ENCODE peak calls at places on chromosomes 13 and 19, in six cellular contexts. L, A, J, V, D and W are unnamed samples. For H3K4me1, the result is how much of the 10 kb centered on the place peaks cover.

GRCh38 chr13:101751488-101751887 is 299.0 kb downstream of the ITGBL1 start:
- DNase-seq in L (no peak), A (no peak), J (no peak), V (no peak), D (no peak), W (peak)

GRCh38 chr19:29771708-29772415 is 39.9 kb upstream of the CCNE1 start:
- DNase-seq in L (peak), A (no peak), J (peak), V (peak), D (peak), W (peak)

GRCh38 chr19:38044267-38045111 is 137.5 kb downstream of the SIPA1L3 start:
- DNase-seq in L (no peak), A (no peak), J (no peak), V (no peak), D (no peak), W (no peak)

GRCh38 chr13:95697052-95697680 is 20.2 kb downstream of the DNAJC3 start:
- DNase-seq in L (no peak), A (no peak), J (no peak), V (no peak), D (no peak), W (no peak)

GRCh38 chr13:29081036-29081435 is 260.9 kb downstream of the MTUS2 start:
- DNase-seq in L (no peak), A (peak), J (no peak), V (no peak), D (no peak), W (no peak)

GRCh38 chr13:62293081-62293480 is 877.4 kb upstream of the PCDH20 start:
- DNase-seq in L (no peak), A (no peak), J (no peak), V (no peak), D (no peak), W (no peak)

GRCh38 chr13:96052655-96053002 is 572 bp downstream of the UGGT2 start:
- DNase-seq in L (peak), A (peak), J (no peak), V (peak), D (peak), W (no peak)

GRCh38 chr19:36081385-36081784 is 26.7 kb downstream of the WDR62 start:
- DNase-seq in L (no peak), A (no peak), J (no peak), V (no peak), D (no peak), W (no peak)

GRCh38 chr13:28564030-28564429 is 69.1 kb upstream of the FLT1 start:
- DNase-seq in L (no peak), A (no peak), J (no peak), V (no peak), D (no peak), W (no peak)

GRCh38 chr19:3981373-3981735 is 3.9 kb downstream of the EEF2 start:
- DNase-seq in L (no peak), A (no peak), J (no peak), V (no peak), D (no peak), W (no peak)

GRCh38 chr13:41767801-41768200 is 193.1 kb downstream of the VWA8 start:
- DNase-seq in L (no peak), A (no peak), J (no peak), V (no peak), D (no peak), W (no peak)

GRCh38 chr13:101767096-101767495 is 314.6 kb downstream of the ITGBL1 start:
- DNase-seq in L (no peak), A (no peak), J (no peak), V (no peak), D (no peak), W (no peak)

GRCh38 chr13:50636007-50636704 is 207.3 kb downstream of the DLEU7 start:
- DNase-seq in L (peak), A (no peak), J (peak), V (no peak), D (no peak), W (peak)

GRCh38 chr19:46606019-46606418 is 4.9 kb downstream of the CALM3 start:
- DNase-seq in L (peak), A (no peak), J (no peak), V (no peak), D (no peak), W (no peak)

GRCh38 chr13:23504188-23504587 is 66.0 kb upstream of the TNFRSF19 start:
- DNase-seq in L (no peak), A (no peak), J (no peak), V (no peak), D (no peak), W (no peak)

GRCh38 chr19:19004144-19004543 is 29.2 kb downstream of the SUGP2 start:
- DNase-seq in L (no peak), A (no peak), J (no peak), V (no peak), D (no peak), W (no peak)

GRCh38 chr13:24618219-24618955 is 61.8 kb upstream of the ATP12A start:
- DNase-seq in L (no peak), A (peak), J (no peak), V (no peak), D (no peak), W (no peak)

GRCh38 chr19:29211562-29212416 is 1.2 kb downstream of the UQCRFS1 start:
- DNase-seq in L (peak), A (no peak), J (no peak), V (no peak), D (peak), W (no peak)

GRCh38 chr13:80465321-80465720 is 124.4 kb upstream of the SPRY2 start:
- DNase-seq in L (no peak), A (no peak), J (no peak), V (no peak), D (no peak), W (no peak)

GRCh38 chr13:110103026-110103425 is 203.9 kb downstream of the COL4A1 start:
- DNase-seq in L (no peak), A (no peak), J (no peak), V (no peak), D (no peak), W (no peak)

GRCh38 chr19:45218887-45219780 is 26.1 kb downstream of the EXOC3L2 start:
- DNase-seq in L (peak), A (no peak), J (no peak), V (no peak), D (no peak), W (no peak)

GRCh38 chr13:113942591-113943103 is 31.2 kb downstream of the C13orf46 start:
- DNase-seq in L (no peak), A (no peak), J (no peak), V (no peak), D (no peak), W (no peak)

GRCh38 chr19:16338470-16339360 is 14.1 kb downstream of the KLF2 start:
- DNase-seq in L (no peak), A (peak), J (no peak), V (peak), D (peak), W (no peak)

GRCh38 chr13:112586334-112586733 is 1.6 kb downstream of the TUBGCP3 start:
- DNase-seq in L (no peak), A (no peak), J (no peak), V (no peak), D (no peak), W (no peak)

GRCh38 chr19:41804327-41804726 is 7.9 kb downstream of the CEACAM3 start:
- DNase-seq in L (no peak), A (no peak), J (no peak), V (no peak), D (no peak), W (no peak)

GRCh38 chr13:44303681-44304432 is 69.8 kb upstream of the SERP2 start:
- DNase-seq in L (no peak), A (no peak), J (no peak), V (no peak), D (no peak), W (no peak)

GRCh38 chr19:53158119-53158656 is 665 bp downstream of the ZNF347 start:
- DNase-seq in L (peak), A (no peak), J (no peak), V (no peak), D (no peak), W (peak)

GRCh38 chr13:49580980-49581680 is 4.2 kb downstream of the RCBTB1 start:
- DNase-seq in L (no peak), A (no peak), J (no peak), V (no peak), D (no peak), W (no peak)

GRCh38 chr19:39223703-39224279 is 19.7 kb upstream of the SYCN start:
- DNase-seq in L (peak), A (no peak), J (no peak), V (no peak), D (no peak), W (no peak)

GRCh38 chr19:53977429-53977990 is 13.9 kb upstream of the CACNG6 start:
- DNase-seq in L (peak), A (no peak), J (no peak), V (peak), D (peak), W (peak)

GRCh38 chr13:111335263-111335662 is 14.8 kb downstream of the TEX29 start:
- DNase-seq in L (no peak), A (no peak), J (no peak), V (no peak), D (no peak), W (no peak)

GRCh38 chr13:48318714-48319457 is 15.3 kb downstream of the RB1 start:
- DNase-seq in L (no peak), A (no peak), J (no peak), V (no peak), D (no peak), W (no peak)

GRCh38 chr13:35143123-35143522 is 201.1 kb downstream of the NBEA start:
- DNase-seq in L (no peak), A (no peak), J (no peak), V (no peak), D (no peak), W (no peak)

GRCh38 chr19:18205180-18205915 is 1.5 kb upstream of the RAB3A start:
- DNase-seq in L (peak), A (no peak), J (no peak), V (no peak), D (no peak), W (no peak)

GRCh38 chr13:20525144-20525600 is 485 bp downstream of the CRYL1 start:
- DNase-seq in L (peak), A (no peak), J (no peak), V (no peak), D (peak), W (no peak)

GRCh38 chr13:99310382-99311031 is 3.3 kb upstream of the GPR183 start:
- DNase-seq in L (no peak), A (no peak), J (no peak), V (no peak), D (no peak), W (no peak)

GRCh38 chr13:34779171-34779570 is 162.9 kb upstream of the NBEA start:
- DNase-seq in L (no peak), A (no peak), J (no peak), V (no peak), D (no peak), W (no peak)

GRCh38 chr19:3722443-3723109 is 14.4 kb downstream of the TJP3 start:
- DNase-seq in L (peak), A (no peak), J (no peak), V (no peak), D (no peak), W (no peak)

GRCh38 chr13:106407338-106407737 is 128.1 kb downstream of the EFNB2 start:
- DNase-seq in L (no peak), A (no peak), J (no peak), V (no peak), D (no peak), W (no peak)

GRCh38 chr19:1401138-1401888 is at the start of gene GAMT:
- DNase-seq in L (peak), A (no peak), J (no peak), V (no peak), D (no peak), W (no peak)

GRCh38 chr19:1400281-1401137 is 833 bp downstream of the GAMT start:
- DNase-seq in L (peak), A (no peak), J (no peak), V (no peak), D (peak), W (no peak)

GRCh38 chr19:1402411-1403070 is 1.2 kb upstream of the GAMT start:
- DNase-seq in L (no peak), A (no peak), J (no peak), V (no peak), D (no peak), W (no peak)

GRCh38 chr19:1399745-1400144 is 1.6 kb downstream of the GAMT start:
- DNase-seq in L (no peak), A (no peak), J (no peak), V (no peak), D (no peak), W (no peak)

DNA sequence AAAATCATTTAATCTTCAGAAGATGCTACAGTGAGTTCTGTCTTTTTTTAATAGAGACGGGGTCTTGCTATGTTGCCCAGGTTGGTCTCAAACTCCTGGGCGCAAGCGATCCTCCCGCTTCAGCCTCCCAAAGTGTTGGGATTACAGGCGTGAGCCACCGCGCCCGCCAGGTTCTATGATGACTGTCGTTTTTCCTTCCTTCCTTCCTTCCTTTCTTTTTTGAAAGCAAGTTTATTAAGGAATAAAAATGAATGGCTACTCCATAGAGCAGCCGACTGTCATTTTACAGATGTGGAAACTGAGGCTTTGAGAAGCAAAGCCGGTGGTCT is 511 bp upstream of the GAMT start:
- DNase-seq in L (no peak), A (no peak), J (no peak), V (no peak), D (no peak), W (no peak)
- H3K9ac ChIP-seq in L (peak), A (no peak), J (no peak), V (peak), D (peak), W (peak)

DNA sequence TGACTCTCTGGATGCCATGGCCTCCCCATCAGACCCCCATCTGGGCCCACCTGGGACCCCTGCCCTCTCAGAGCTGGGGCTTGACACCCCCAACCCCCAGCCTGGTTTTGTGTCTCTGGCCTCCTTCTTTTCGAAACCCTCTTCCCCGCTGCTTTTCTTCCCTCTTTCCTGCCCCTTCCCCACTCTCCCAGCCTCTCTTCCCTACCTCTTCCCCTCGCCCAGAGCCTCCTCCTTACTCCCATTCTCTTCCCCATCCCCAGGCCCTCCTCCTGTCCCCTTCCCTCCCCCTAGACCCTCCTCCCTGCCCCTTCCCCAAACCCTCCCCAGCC is 2.1 kb downstream of the TNFSF9 start:
- DNase-seq in L (peak), A (no peak), J (no peak), V (no peak), D (no peak), W (no peak)
- H3K4me1 ChIP-seq in L (half or more), A (under half), J (under half), V (under half), D (half or more), W (under half)

GRCh38 chr13:91647361-91647970 is 249.0 kb downstream of the GPC5 start:
- DNase-seq in L (peak), A (no peak), J (peak), V (no peak), D (peak), W (peak)
- TF ChIP-seq ZNF274 in L (no peak), A (no peak), J (no peak), V (no peak), D (no peak), W (no peak)

DNA sequence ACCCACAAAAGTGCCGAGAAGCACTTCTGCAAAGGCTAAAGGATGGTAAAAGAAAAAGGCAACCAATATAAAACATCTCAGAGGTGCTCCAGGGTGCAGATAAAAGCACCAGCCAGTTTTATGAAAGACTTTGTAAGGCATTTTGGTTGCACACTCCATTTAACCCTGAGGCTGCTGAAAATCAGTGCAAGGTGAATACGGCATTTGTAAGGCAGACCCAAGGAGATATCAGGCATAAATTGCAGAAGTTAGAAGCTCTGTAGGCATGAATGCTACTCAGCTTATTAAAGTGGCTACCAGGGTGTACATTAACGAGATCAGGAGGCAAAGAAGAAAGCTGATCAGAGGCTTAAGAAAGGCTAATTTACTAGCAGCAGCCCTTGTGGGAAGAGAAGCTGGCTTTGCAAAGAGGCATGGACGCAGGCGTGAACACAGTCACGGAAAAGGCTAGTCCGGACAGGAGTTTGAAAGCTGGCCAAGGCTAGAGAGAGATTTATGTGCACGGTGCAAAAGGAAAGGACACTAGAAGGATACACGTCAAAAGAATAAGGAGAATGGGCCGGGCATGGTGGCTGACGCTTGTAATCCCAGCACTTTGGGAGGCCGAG is 99.6 kb downstream of the ZNF429 start:
- DNase-seq in L (no peak), A (no peak), J (no peak), V (no peak), D (no peak), W (no peak)
- H3K9ac ChIP-seq in L (no peak), A (no peak), J (no peak), V (no peak), D (no peak), W (peak)

GRCh38 chr19:47610902-47611301 is 2.0 kb downstream of the BICRA start:
- DNase-seq in L (no peak), A (no peak), J (no peak), V (no peak), D (no peak), W (no peak)
- H3K4me1 ChIP-seq in L (under half), A (under half), J (under half), V (under half), D (under half), W (under half)

DNA sequence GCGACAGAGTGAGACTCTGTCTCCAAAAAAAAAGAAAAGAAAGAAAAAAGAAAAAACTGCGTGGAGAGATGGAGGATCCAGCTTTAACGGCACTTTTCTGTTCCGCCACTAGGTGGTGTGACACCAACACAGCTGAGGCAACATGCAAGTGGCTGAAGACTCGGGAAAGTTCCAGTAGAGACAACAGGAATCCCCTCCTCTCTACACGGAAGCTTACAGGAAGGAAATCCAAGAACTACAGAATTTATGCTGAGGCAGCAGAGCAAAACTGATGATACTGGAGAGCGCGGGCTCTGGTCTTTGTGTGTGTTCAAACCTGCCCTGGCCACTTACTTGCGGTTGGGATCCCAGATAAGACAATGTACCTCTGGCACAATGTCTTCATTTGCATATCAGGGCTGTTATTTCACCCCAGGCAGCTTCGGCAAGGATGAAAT is 9.9 kb downstream of the RANBP3 start:
- DNase-seq in L (peak), A (peak), J (no peak), V (peak), D (peak), W (peak)
- TF ChIP-seq ZNF274 in L (no peak), A (no peak), J (no peak), V (no peak), D (no peak), W (no peak)